ENCODE peak calls at places on chromosomes 11 and 22, in eight cellular contexts. D, Y, V, N, O, W, X and F are unnamed samples.

GRCh38 chr22:32880906-32881596 is 79.5 kb downstream of the TIMP3 start:
- DNase-seq in D (peak), Y (peak), V (peak), N (peak), O (no peak), W (peak), X (peak), F (no peak)

GRCh38 chr11:134282121-134283045 is 6.2 kb downstream of the GLB1L3 start:
- DNase-seq in D (no peak), Y (no peak), V (no peak), N (no peak), O (no peak), W (no peak), X (no peak), F (no peak)

GRCh38 chr22:26548984-26549383 is 36.7 kb upstream of the TFIP11 start:
- DNase-seq in D (no peak), Y (no peak), V (no peak), N (no peak), O (no peak), W (no peak), X (no peak), F (no peak)

GRCh38 chr22:39175127-39176066 is 22.9 kb upstream of the CBX7 start:
- DNase-seq in D (no peak), Y (no peak), V (no peak), N (no peak), O (no peak), W (no peak), X (peak), F (no peak)

GRCh38 chr11:69327741-69328191 is 33.8 kb downstream of the MYEOV start:
- DNase-seq in D (no peak), Y (no peak), V (no peak), N (no peak), O (no peak), W (no peak), X (no peak), F (no peak)

GRCh38 chr11:34204396-34205279 is 99.2 kb downstream of the NAT10 start:
- DNase-seq in D (no peak), Y (no peak), V (peak), N (no peak), O (peak), W (peak), X (peak), F (no peak)

GRCh38 chr11:129391350-129391749 is 15.7 kb downstream of the BARX2 start:
- DNase-seq in D (no peak), Y (no peak), V (no peak), N (no peak), O (no peak), W (no peak), X (no peak), F (no peak)

GRCh38 chr11:9847636-9848035 is 183.8 kb downstream of the SWAP70 start:
- DNase-seq in D (no peak), Y (no peak), V (no peak), N (no peak), O (no peak), W (no peak), X (no peak), F (no peak)

GRCh38 chr22:32796865-32797573 is 4.5 kb upstream of the TIMP3 start:
- DNase-seq in D (peak), Y (peak), V (peak), N (peak), O (no peak), W (peak), X (peak), F (peak)

GRCh38 chr11:69352715-69353325 is 58.9 kb downstream of the MYEOV start:
- DNase-seq in D (peak), Y (peak), V (peak), N (peak), O (peak), W (peak), X (peak), F (no peak)

GRCh38 chr11:120337133-120337895 is 1.1 kb downstream of the ARHGEF12 start:
- DNase-seq in D (no peak), Y (peak), V (no peak), N (no peak), O (no peak), W (no peak), X (no peak), F (no peak)

GRCh38 chr22:40414306-40414705 is 43.9 kb downstream of the SGSM3 start:
- DNase-seq in D (no peak), Y (no peak), V (no peak), N (no peak), O (peak), W (peak), X (no peak), F (no peak)

GRCh38 chr22:45218974-45219373 is 21.7 kb downstream of the KIAA0930 start:
- DNase-seq in D (no peak), Y (no peak), V (no peak), N (no peak), O (no peak), W (peak), X (no peak), F (no peak)

GRCh38 chr11:133163463-133164419 is 368.6 kb downstream of the OPCML start:
- DNase-seq in D (no peak), Y (peak), V (peak), N (peak), O (peak), W (peak), X (peak), F (no peak)

GRCh38 chr11:67387518-67387917 is 4.3 kb upstream of the RAD9A start:
- DNase-seq in D (no peak), Y (no peak), V (no peak), N (no peak), O (no peak), W (no peak), X (no peak), F (no peak)

GRCh38 chr11:67387074-67387473 is 4.7 kb upstream of the RAD9A start:
- DNase-seq in D (no peak), Y (no peak), V (no peak), N (no peak), O (no peak), W (no peak), X (no peak), F (no peak)

GRCh38 chr11:67391304-67392181 is at the start of gene RAD9A:
- DNase-seq in D (peak), Y (peak), V (peak), N (peak), O (no peak), W (peak), X (peak), F (peak)

GRCh38 chr11:67390947-67391303 is 861 bp upstream of the RAD9A start:
- DNase-seq in D (no peak), Y (no peak), V (no peak), N (no peak), O (no peak), W (no peak), X (no peak), F (no peak)

GRCh38 chr11:67389477-67389876 is 2.3 kb upstream of the RAD9A start:
- DNase-seq in D (no peak), Y (no peak), V (no peak), N (no peak), O (no peak), W (no peak), X (peak), F (no peak)
- TF ChIP-seq CTCF in D (peak), Y (peak), V (peak), N (peak), O (peak), W (peak), X (peak), F (peak)

GRCh38 chr11:41431784-41432183 is 27.7 kb downstream of the LRRC4C start:
- DNase-seq in D (no peak), Y (no peak), V (no peak), N (no peak), O (no peak), W (no peak), X (no peak), F (no peak)
- TF ChIP-seq CTCF in D (no peak), Y (peak), V (peak), N (no peak), O (peak), W (peak), X (no peak), F (peak)

GRCh38 chr11:116927163-116927772 is 89.8 kb upstream of the APOA1 start:
- DNase-seq in D (no peak), Y (no peak), V (no peak), N (no peak), O (no peak), W (no peak), X (no peak), F (no peak)
- TF ChIP-seq CTCF in D (peak), Y (peak), V (peak), N (peak), O (peak), W (peak), X (no peak), F (peak)

GRCh38 chr22:28600546-28601143 is 79.0 kb downstream of the TTC28 start:
- DNase-seq in D (peak), Y (peak), V (peak), N (peak), O (peak), W (peak), X (peak), F (no peak)
- TF ChIP-seq CTCF in D (peak), Y (peak), V (peak), N (peak), O (peak), W (peak), X (peak), F (peak)

GRCh38 chr11:28671326-28671725 is 563.1 kb downstream of the METTL15 start:
- DNase-seq in D (no peak), Y (no peak), V (no peak), N (no peak), O (no peak), W (no peak), X (no peak), F (no peak)

GRCh38 chr11:28675183-28675582 is 567.0 kb downstream of the METTL15 start:
- DNase-seq in D (no peak), Y (no peak), V (no peak), N (no peak), O (no peak), W (no peak), X (no peak), F (no peak)

GRCh38 chr11:28677719-28678118 is 569.5 kb downstream of the METTL15 start:
- DNase-seq in D (no peak), Y (no peak), V (no peak), N (no peak), O (no peak), W (no peak), X (no peak), F (no peak)

GRCh38 chr11:28673687-28674431 is 565.7 kb downstream of the METTL15 start:
- DNase-seq in D (peak), Y (no peak), V (no peak), N (no peak), O (peak), W (peak), X (peak), F (no peak)

DNA sequence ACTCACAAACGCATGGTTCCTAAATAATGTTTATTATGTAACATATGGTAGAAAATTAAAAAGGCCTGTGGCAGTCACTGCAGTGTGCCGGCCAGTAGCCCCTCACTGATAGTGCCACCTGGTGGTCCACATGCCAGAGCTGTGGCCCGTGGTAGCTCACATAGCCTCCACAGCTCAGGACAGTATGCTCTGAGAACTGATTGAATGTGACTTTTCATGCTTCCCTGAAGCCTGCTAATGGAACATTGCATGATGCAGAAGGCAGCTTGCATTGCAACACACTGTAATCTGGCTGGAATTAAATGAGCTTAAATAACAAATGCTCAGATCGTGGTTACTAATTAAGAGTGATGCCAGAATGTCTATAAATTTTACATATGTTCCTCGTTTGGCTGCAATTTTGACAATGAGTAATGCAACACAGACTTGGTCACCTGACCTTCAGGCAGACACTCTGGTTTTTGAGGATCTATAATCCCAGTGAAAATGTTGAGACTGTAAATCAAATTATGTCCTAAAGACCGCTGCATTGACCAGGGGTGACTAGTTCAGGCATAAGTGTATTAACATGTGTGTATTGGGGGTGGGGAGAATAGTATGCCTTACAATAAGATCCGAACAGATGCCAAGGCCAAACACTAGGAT is 566.4 kb downstream of the METTL15 start:
- DNase-seq in D (peak), Y (peak), V (peak), N (no peak), O (no peak), W (peak), X (peak), F (no peak)
- TF ChIP-seq CTCF in D (peak), Y (peak), V (peak), N (peak), O (peak), W (peak), X (peak), F (peak)